ENCODE peak calls at places on chromosomes 3 and 15, in eight cellular contexts. One of them, this sample, is unnamed.

GRCh38 chr15:87623832-87624231 is 632.7 kb downstream of the NTRK3 start:
- DNase-seq in GM12864: no peak
- DNase-seq in uterus: no peak
- DNase-seq in pons: no peak
- DNase-seq in germinal center: no peak
- DNase-seq in HT1080: no peak
- DNase-seq in CD8-positive, alpha-beta T cell: no peak
- DNase-seq in HT-29: peak
- DNase-seq in this sample: peak

GRCh38 chr3:73228425-73228824 is 167.0 kb downstream of the EBLN2 start:
- DNase-seq in pons: no peak
- DNase-seq in germinal center: no peak
- DNase-seq in HT1080: peak
- DNase-seq in CD8-positive, alpha-beta T cell: no peak
- DNase-seq in GM12864: no peak
- DNase-seq in HT-29: no peak
- DNase-seq in uterus: no peak
- DNase-seq in this sample: no peak

GRCh38 chr15:31272558-31273257 is 53.9 kb upstream of the KLF13 start:
- DNase-seq in uterus: no peak
- DNase-seq in HT-29: peak
- DNase-seq in CD8-positive, alpha-beta T cell: no peak
- DNase-seq in germinal center: no peak
- DNase-seq in pons: peak
- DNase-seq in HT1080: no peak
- DNase-seq in GM12864: no peak
- DNase-seq in this sample: peak

GRCh38 chr3:39541917-39542329 is 74.4 kb downstream of the MOBP start:
- DNase-seq in CD8-positive, alpha-beta T cell: no peak
- DNase-seq in HT-29: peak
- DNase-seq in germinal center: no peak
- DNase-seq in uterus: no peak
- DNase-seq in pons: peak
- DNase-seq in GM12864: no peak
- DNase-seq in HT1080: no peak
- DNase-seq in this sample: peak

GRCh38 chr3:134300520-134300919 is 49.9 kb upstream of the RYK start:
- DNase-seq in germinal center: no peak
- DNase-seq in uterus: no peak
- DNase-seq in pons: no peak
- DNase-seq in HT-29: no peak
- DNase-seq in GM12864: no peak
- DNase-seq in CD8-positive, alpha-beta T cell: no peak
- DNase-seq in HT1080: peak
- DNase-seq in this sample: no peak

GRCh38 chr3:119690043-119690656 is 12.7 kb upstream of the CFAP91 start:
- DNase-seq in CD8-positive, alpha-beta T cell: no peak
- DNase-seq in pons: no peak
- DNase-seq in HT1080: peak
- DNase-seq in HT-29: peak
- DNase-seq in germinal center: peak
- DNase-seq in uterus: no peak
- DNase-seq in GM12864: no peak
- DNase-seq in this sample: peak

GRCh38 chr3:31877559-31877958 is 103.5 kb downstream of the OSBPL10 start:
- DNase-seq in HT1080: no peak
- DNase-seq in GM12864: no peak
- DNase-seq in uterus: no peak
- DNase-seq in pons: no peak
- DNase-seq in germinal center: no peak
- DNase-seq in CD8-positive, alpha-beta T cell: no peak
- DNase-seq in HT-29: no peak
- DNase-seq in this sample: no peak

GRCh38 chr3:115401298-115401697 is 222.0 kb upstream of the GAP43 start:
- DNase-seq in CD8-positive, alpha-beta T cell: no peak
- DNase-seq in HT-29: no peak
- DNase-seq in pons: no peak
- DNase-seq in HT1080: peak
- DNase-seq in germinal center: no peak
- DNase-seq in uterus: no peak
- DNase-seq in GM12864: no peak
- DNase-seq in this sample: no peak

GRCh38 chr3:12990781-12991480 is 82.3 kb downstream of the IQSEC1 start:
- DNase-seq in uterus: no peak
- DNase-seq in GM12864: no peak
- DNase-seq in germinal center: no peak
- DNase-seq in HT-29: no peak
- DNase-seq in HT1080: peak
- DNase-seq in CD8-positive, alpha-beta T cell: no peak
- DNase-seq in pons: no peak
- DNase-seq in this sample: no peak

GRCh38 chr3:12822725-12823373 is 18.5 kb downstream of the RPL32 start:
- DNase-seq in HT1080: no peak
- DNase-seq in CD8-positive, alpha-beta T cell: no peak
- DNase-seq in HT-29: peak
- DNase-seq in GM12864: no peak
- DNase-seq in uterus: no peak
- DNase-seq in germinal center: no peak
- DNase-seq in pons: no peak
- DNase-seq in this sample: peak

GRCh38 chr3:123688241-123688747 is 103.4 kb upstream of the HACD2 start:
- DNase-seq in uterus: no peak
- DNase-seq in germinal center: no peak
- DNase-seq in CD8-positive, alpha-beta T cell: no peak
- DNase-seq in HT-29: no peak
- DNase-seq in HT1080: peak
- DNase-seq in GM12864: no peak
- DNase-seq in pons: no peak
- DNase-seq in this sample: no peak

GRCh38 chr3:63862804-63863149 is 828 bp downstream of the THOC7 start:
- DNase-seq in CD8-positive, alpha-beta T cell: no peak
- DNase-seq in pons: no peak
- DNase-seq in HT1080: no peak
- DNase-seq in germinal center: peak
- DNase-seq in uterus: no peak
- DNase-seq in HT-29: no peak
- DNase-seq in GM12864: no peak
- DNase-seq in this sample: peak